ENCODE peak calls at places on chromosomes 6 and 20, in seven cellular contexts. Y is MM.1S, E is breast epithelium, T is psoas muscle, H is pancreas, P is cardiac muscle cell, F is left lung. K is an unnamed sample. For H3K36me3, the result is how much of the 10 kb centered on the place peaks cover.

GRCh38 chr20:43243672-43244269 is 54.1 kb upstream of the PTPRT start:
- DNase-seq in F (no peak), Y (no peak), P (peak), E (peak), T (no peak), H (no peak), K (no peak)

GRCh38 chr20:9261781-9262180 is 192.9 kb downstream of the PLCB4 start:
- DNase-seq in F (no peak), P (no peak), T (no peak), Y (no peak), E (no peak), H (no peak), K (no peak)

GRCh38 chr20:4916991-4917881 is 84.1 kb downstream of the SLC23A2 start:
- DNase-seq in E (no peak), F (no peak), Y (no peak), T (no peak), P (peak), H (no peak), K (no peak)

GRCh38 chr20:10239954-10240353 is 21.3 kb downstream of the SNAP25 start:
- DNase-seq in E (peak), P (peak), H (peak), T (no peak), F (peak), Y (no peak), K (no peak)

GRCh38 chr20:58504566-58504965 is 10.6 kb downstream of the APCDD1L start:
- DNase-seq in E (no peak), H (no peak), F (no peak), Y (no peak), T (no peak), P (no peak), K (no peak)

GRCh38 chr6:166989427-166990034 is 9.7 kb upstream of the CEP43 start:
- DNase-seq in E (no peak), H (no peak), T (no peak), F (no peak), P (peak), Y (peak), K (no peak)

GRCh38 chr6:71855406-71855805 is 30.9 kb upstream of the RIMS1 start:
- DNase-seq in P (no peak), F (no peak), T (no peak), H (no peak), Y (peak), E (no peak), K (no peak)

GRCh38 chr20:36644713-36645109 is 1.3 kb downstream of the SLA2 start:
- DNase-seq in F (no peak), Y (no peak), T (no peak), E (no peak), P (no peak), H (no peak), K (no peak)

GRCh38 chr6:82251942-82252341 is 4.4 kb upstream of the IBTK start:
- DNase-seq in H (no peak), F (no peak), T (no peak), E (no peak), Y (peak), P (peak), K (no peak)

GRCh38 chr20:25457886-25458680 is 50.6 kb downstream of the GINS1 start:
- DNase-seq in H (no peak), E (no peak), Y (no peak), T (no peak), P (no peak), F (peak), K (no peak)

GRCh38 chr6:132198040-132198439 is 203.2 kb downstream of the MOXD1 start:
- DNase-seq in T (no peak), E (no peak), H (no peak), F (no peak), Y (no peak), P (no peak), K (no peak)

GRCh38 chr6:56259682-56260081 is 12.3 kb upstream of the COL21A1 start:
- DNase-seq in H (no peak), P (peak), Y (no peak), F (no peak), E (no peak), T (no peak), K (no peak)

GRCh38 chr6:5490495-5491069 is 229.3 kb downstream of the FARS2 start:
- DNase-seq in F (no peak), Y (no peak), T (no peak), H (no peak), P (no peak), E (no peak), K (no peak)

GRCh38 chr6:82917346-82918064 is 148.1 kb downstream of the UBE3D start:
- DNase-seq in E (no peak), T (no peak), P (peak), F (no peak), Y (no peak), H (no peak), K (no peak)

GRCh38 chr20:20492521-20493334 is 124.8 kb downstream of the INSM1 start:
- DNase-seq in Y (no peak), T (no peak), H (no peak), F (no peak), E (no peak), P (peak), K (no peak)

GRCh38 chr6:108008363-108008762 is 50.4 kb upstream of the SEC63 start:
- DNase-seq in F (no peak), E (no peak), T (no peak), P (no peak), H (no peak), Y (no peak), K (no peak)

GRCh38 chr6:19731286-19731685 is 105.9 kb upstream of the ID4 start:
- DNase-seq in H (no peak), P (peak), T (no peak), F (no peak), E (no peak), Y (no peak), K (no peak)

GRCh38 chr6:154410619-154411044 is 54.0 kb upstream of the IPCEF1 start:
- DNase-seq in F (peak), T (peak), H (no peak), Y (no peak), E (peak), P (peak), K (no peak)

GRCh38 chr20:63021356-63022321 is 14.9 kb upstream of the BHLHE23 start:
- DNase-seq in E (no peak), F (no peak), H (no peak), P (no peak), Y (no peak), T (no peak), K (no peak)

GRCh38 chr6:36599791-36600209 is 5.6 kb downstream of the SRSF3 start:
- DNase-seq in T (peak), Y (peak), E (peak), P (peak), H (no peak), F (no peak), K (no peak)

GRCh38 chr6:17004269-17004668 is 97.6 kb upstream of the STMND1 start:
- DNase-seq in P (peak), H (no peak), F (no peak), E (no peak), T (no peak), Y (no peak), K (no peak)

GRCh38 chr6:13294499-13295069 is 33.8 kb downstream of the TBC1D7 start:
- DNase-seq in E (no peak), H (no peak), P (peak), F (no peak), T (no peak), Y (no peak), K (no peak)

GRCh38 chr6:3235486-3235885 is 8.0 kb upstream of the TUBB2B start:
- DNase-seq in E (no peak), Y (no peak), T (no peak), F (no peak), P (no peak), H (no peak), K (no peak)

GRCh38 chr20:17971571-17972013 is 2.8 kb downstream of the MGME1 start:
- DNase-seq in T (no peak), E (peak), H (no peak), P (peak), Y (peak), F (no peak), K (no peak)

GRCh38 chr6:17417817-17418216 is 24.4 kb downstream of the CAP2 start:
- DNase-seq in P (peak), H (no peak), Y (no peak), F (no peak), E (no peak), T (no peak), K (no peak)

GRCh38 chr6:104603108-104603745 is 256.5 kb downstream of the HACE1 start:
- DNase-seq in E (no peak), F (no peak), Y (no peak), T (no peak), H (no peak), P (no peak), K (no peak)

GRCh38 chr6:25050356-25050755 is 114.6 kb upstream of the RIPOR2 start:
- DNase-seq in T (no peak), E (no peak), P (peak), H (no peak), Y (no peak), F (no peak), K (no peak)

GRCh38 chr20:15098351-15098750 is 760.9 kb upstream of the FLRT3 start:
- DNase-seq in Y (no peak), P (no peak), H (no peak), F (no peak), T (no peak), E (no peak), K (no peak)

GRCh38 chr6:92577077-92577719 is 842.2 kb downstream of the EPHA7 start:
- DNase-seq in E (no peak), Y (no peak), T (no peak), F (no peak), P (peak), H (peak), K (no peak)
- H3K27ac ChIP-seq in E (no peak), Y (no peak), T (no peak), F (no peak), P (no peak), H (no peak), K (no peak)

DNA sequence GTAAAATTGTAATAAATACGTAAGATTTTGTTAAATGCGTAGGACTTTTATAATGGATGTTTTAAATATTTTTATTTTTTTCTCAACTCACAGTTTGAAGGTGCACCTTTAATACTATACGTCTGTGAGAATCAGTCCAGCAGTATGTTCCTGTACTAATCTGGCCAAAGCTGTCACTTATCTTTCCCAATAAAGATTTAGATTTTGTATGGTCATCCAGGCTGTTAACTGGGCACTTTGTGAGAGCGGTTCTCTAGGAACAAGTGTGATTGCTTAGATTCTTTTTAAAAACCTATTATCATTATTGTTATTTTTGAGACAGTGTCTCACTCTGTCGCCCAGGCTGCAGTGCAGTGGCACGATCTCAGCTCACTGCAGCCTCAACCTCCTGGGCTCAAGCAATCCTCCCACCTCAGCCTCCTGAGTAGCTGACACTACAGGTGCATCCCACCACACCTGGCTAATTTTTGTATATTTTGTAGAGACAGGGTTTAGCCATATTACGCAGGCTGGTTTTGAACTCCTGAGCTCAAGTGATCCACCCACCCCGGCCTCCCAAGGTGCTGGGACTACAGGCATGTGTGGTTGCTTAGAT is 1.7 kb downstream of the DCBLD1 start:
- DNase-seq in T (no peak), F (no peak), E (no peak), H (no peak), Y (no peak), P (no peak), K (no peak)
- H3K4me3 ChIP-seq in T (peak), F (peak), E (peak), H (peak), Y (peak), P (peak), K (peak)

DNA sequence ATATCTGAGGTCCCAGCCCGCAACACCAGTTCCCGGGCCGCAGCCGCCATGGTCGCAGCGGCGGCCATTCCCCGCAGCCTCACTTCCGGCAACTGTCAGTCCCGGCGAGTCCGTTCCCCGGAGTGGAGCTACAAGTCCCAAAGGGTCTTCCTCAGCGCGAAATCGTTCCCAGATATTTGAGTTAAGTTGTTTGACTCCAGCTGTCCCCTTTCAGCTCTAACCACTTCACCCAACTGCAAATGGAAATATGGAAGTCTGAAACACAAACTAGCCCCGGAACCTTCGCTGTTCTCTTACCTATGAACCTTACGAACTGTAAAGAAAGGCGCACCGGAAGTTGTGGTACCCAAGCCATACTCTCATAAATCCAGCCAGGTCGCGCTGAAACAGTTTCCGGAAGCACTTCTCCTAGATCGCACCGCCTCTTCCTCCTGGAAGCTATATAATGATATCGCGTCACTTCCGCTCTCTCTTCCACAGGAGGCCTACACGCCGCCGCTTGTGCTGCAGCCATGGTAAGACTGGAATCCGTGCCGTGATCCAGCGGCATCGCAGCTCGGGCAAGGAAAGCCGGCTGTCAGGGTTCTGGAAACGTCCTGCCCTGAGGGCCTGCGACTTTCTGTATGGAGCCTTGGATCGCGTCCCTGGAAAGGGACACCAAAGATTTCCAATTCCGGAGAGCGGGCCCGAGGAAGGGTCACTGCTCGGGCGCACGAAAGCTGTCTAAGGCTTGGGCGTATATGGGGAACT is at the start of the genes RPS18 and VPS52:
- DNase-seq in E (peak), Y (peak), F (peak), H (peak), T (peak), P (peak), K (peak)
- H3K36me3 ChIP-seq in E (under half), Y (under half), F (under half), H (under half), T (under half), P (under half), K (half or more)

GRCh38 chr20:57450419-57450818 is 59.2 kb downstream of the RBM38 start:
- DNase-seq in T (peak), H (no peak), Y (peak), P (peak), E (no peak), F (peak), K (no peak)

GRCh38 chr20:57449398-57450354 is 58.5 kb downstream of the RBM38 start:
- DNase-seq in E (no peak), H (no peak), F (no peak), Y (no peak), T (no peak), P (no peak), K (no peak)

GRCh38 chr20:57451759-57452661 is 60.8 kb downstream of the RBM38 start:
- DNase-seq in P (peak), T (no peak), E (no peak), Y (no peak), H (no peak), F (no peak), K (no peak)

GRCh38 chr20:57450931-57451330 is 59.7 kb downstream of the RBM38 start:
- DNase-seq in H (no peak), E (no peak), F (no peak), P (no peak), Y (no peak), T (no peak), K (no peak)

DNA sequence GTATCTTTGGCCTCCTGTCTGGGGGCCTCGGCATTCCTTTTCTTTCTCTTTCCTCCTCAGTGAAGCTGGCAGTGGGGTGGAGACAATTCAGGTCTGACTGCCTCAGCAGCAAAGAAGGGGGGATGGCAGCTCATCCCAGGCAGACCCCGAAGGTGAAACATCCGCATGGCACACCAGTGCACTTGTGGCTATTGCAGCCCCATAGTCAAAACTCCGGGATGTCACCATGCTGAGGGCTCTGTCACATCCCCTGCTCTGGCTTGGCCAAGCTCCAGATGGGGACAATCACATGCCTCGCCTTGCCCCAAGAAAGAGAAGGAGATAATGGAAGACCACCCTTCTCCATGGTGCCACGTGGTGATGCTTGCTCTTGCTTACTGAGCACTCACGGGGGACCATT is 60.2 kb downstream of the RBM38 start:
- DNase-seq in E (no peak), F (no peak), Y (no peak), P (no peak), H (no peak), T (no peak), K (no peak)
- H3K27ac ChIP-seq in E (no peak), F (no peak), Y (no peak), P (peak), H (no peak), T (peak), K (no peak)

GRCh38 chr6:27577922-27578321 is 105.0 kb upstream of the ZNF184 start:
- DNase-seq in Y (no peak), E (no peak), P (no peak), F (no peak), H (no peak), T (no peak), K (no peak)

GRCh38 chr6:27579973-27580372 is 107.1 kb upstream of the ZNF184 start:
- DNase-seq in P (no peak), Y (no peak), H (no peak), E (no peak), F (no peak), T (no peak), K (no peak)

GRCh38 chr6:27575594-27576361 is 102.9 kb upstream of the ZNF184 start:
- DNase-seq in E (no peak), F (no peak), H (no peak), Y (no peak), T (no peak), P (no peak), K (no peak)
- H3K4me3 ChIP-seq in E (no peak), F (no peak), H (no peak), Y (no peak), T (no peak), P (no peak), K (no peak)

GRCh38 chr6:157198425-157199279 is 124.7 kb downstream of the TMEM242 start:
- DNase-seq in H (peak), E (peak), F (peak), P (peak), Y (no peak), T (peak), K (peak)
- H3K36me3 ChIP-seq in H (under half), E (under half), F (under half), P (under half), Y (under half), T (under half), K (under half)

GRCh38 chr20:50094522-50094921 is 18.4 kb downstream of the UBE2V1 start:
- DNase-seq in P (no peak), H (no peak), T (no peak), E (no peak), Y (no peak), F (no peak), K (no peak)

GRCh38 chr20:50095476-50096078 is 17.4 kb downstream of the UBE2V1 start:
- DNase-seq in F (no peak), P (no peak), Y (no peak), E (no peak), T (no peak), H (no peak), K (no peak)

GRCh38 chr20:50093240-50093639 is 19.7 kb downstream of the UBE2V1 start:
- DNase-seq in T (no peak), E (no peak), F (no peak), Y (no peak), P (no peak), H (no peak), K (no peak)

GRCh38 chr20:50089787-50090177 is 23.2 kb downstream of the UBE2V1 start:
- DNase-seq in F (no peak), E (no peak), H (no peak), Y (no peak), P (no peak), T (no peak), K (peak)

DNA sequence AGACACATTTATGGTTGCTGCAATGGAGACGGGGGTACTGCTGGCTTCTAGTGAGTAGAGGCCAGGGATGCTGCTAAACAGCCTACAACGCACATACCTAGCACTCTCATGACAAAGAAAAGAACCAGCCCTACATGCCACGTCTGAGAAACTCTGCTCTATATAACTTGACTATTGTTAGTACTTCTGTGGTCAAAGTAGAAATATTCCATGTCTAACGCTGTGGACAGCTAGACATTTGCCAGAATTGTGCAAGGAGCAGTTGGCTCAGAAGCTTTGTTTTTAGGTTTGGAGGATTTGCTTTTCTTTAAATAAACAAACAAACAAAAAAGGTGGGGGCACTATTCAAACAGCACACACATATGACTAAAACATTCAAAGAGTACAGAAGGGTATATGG is 20.5 kb downstream of the UBE2V1 start:
- DNase-seq in E (no peak), T (no peak), P (peak), H (no peak), Y (no peak), F (no peak), K (no peak)
- H3K27ac ChIP-seq in E (no peak), T (peak), P (peak), H (no peak), Y (no peak), F (no peak), K (no peak)

GRCh38 chr6:89348372-89348771 is 4.2 kb downstream of the UBE2J1 start:
- DNase-seq in F (no peak), T (no peak), H (no peak), P (no peak), Y (no peak), E (no peak), K (no peak)

GRCh38 chr6:89351632-89352328 is 742 bp downstream of the UBE2J1 start:
- DNase-seq in P (no peak), T (no peak), Y (no peak), F (no peak), E (no peak), H (no peak), K (no peak)

GRCh38 chr6:89347825-89348224 is 4.7 kb downstream of the UBE2J1 start:
- DNase-seq in Y (no peak), P (peak), F (no peak), H (peak), T (no peak), E (no peak), K (no peak)

GRCh38 chr6:89352329-89353117 is at the start of gene UBE2J1:
- DNase-seq in P (peak), F (peak), T (peak), H (peak), E (peak), Y (peak), K (peak)

GRCh38 chr6:89350281-89351037 is 2.1 kb downstream of the UBE2J1 start:
- DNase-seq in Y (peak), P (peak), F (no peak), E (no peak), T (no peak), H (no peak), K (no peak)
- H3K4me3 ChIP-seq in Y (peak), P (no peak), F (peak), E (peak), T (peak), H (peak), K (peak)

GRCh38 chr20:1375515-1375914 is 17.3 kb downstream of the FKBP1A start:
- DNase-seq in E (no peak), H (no peak), F (no peak), T (no peak), Y (no peak), P (peak), K (no peak)

GRCh38 chr20:1374246-1374645 is 18.6 kb downstream of the FKBP1A start:
- DNase-seq in Y (no peak), E (no peak), T (no peak), P (peak), H (no peak), F (no peak), K (no peak)

GRCh38 chr20:1373036-1373435 is 19.8 kb downstream of the FKBP1A start:
- DNase-seq in E (no peak), H (no peak), T (no peak), F (no peak), Y (no peak), P (no peak), K (no peak)

GRCh38 chr20:1371830-1372539 is 20.9 kb downstream of the FKBP1A start:
- DNase-seq in F (no peak), H (no peak), E (no peak), T (no peak), P (no peak), Y (no peak), K (no peak)

GRCh38 chr20:1373614-1374013 is 19.2 kb downstream of the FKBP1A start:
- DNase-seq in H (no peak), F (no peak), Y (no peak), P (no peak), T (no peak), E (no peak), K (no peak)
- H3K36me3 ChIP-seq in H (under half), F (under half), Y (under half), P (under half), T (under half), E (under half), K (under half)